ENCODE peak calls at places on chromosomes 13 and 19, in six cellular contexts. One of them, this sample, is unnamed. For H3K4me1, the result is how much of the 10 kb centered on the place peaks cover.

GRCh38 chr19:53183146-53183545 is 10.0 kb downstream of the ZNF665 start:
- DNase-seq in HCT116: no peak
- DNase-seq in adrenal gland: no peak
- DNase-seq in heart left ventricle: no peak
- DNase-seq in IMR-90: peak
- DNase-seq in transverse colon: no peak
- DNase-seq in this sample: no peak

GRCh38 chr13:45396548-45397095 is 21.6 kb downstream of the SLC25A30 start:
- DNase-seq in adrenal gland: no peak
- DNase-seq in transverse colon: no peak
- DNase-seq in HCT116: no peak
- DNase-seq in heart left ventricle: no peak
- DNase-seq in IMR-90: peak
- DNase-seq in this sample: no peak

GRCh38 chr13:108850706-108851105 is 221.3 kb downstream of the MYO16 start:
- DNase-seq in transverse colon: no peak
- DNase-seq in HCT116: no peak
- DNase-seq in heart left ventricle: no peak
- DNase-seq in adrenal gland: no peak
- DNase-seq in IMR-90: no peak
- DNase-seq in this sample: no peak

GRCh38 chr19:34687348-34687747 is 9.9 kb downstream of the ZNF302 start:
- DNase-seq in IMR-90: no peak
- DNase-seq in HCT116: no peak
- DNase-seq in heart left ventricle: no peak
- DNase-seq in transverse colon: no peak
- DNase-seq in adrenal gland: no peak
- DNase-seq in this sample: peak

GRCh38 chr13:42028113-42028799 is 20.2 kb upstream of the DGKH start:
- DNase-seq in adrenal gland: no peak
- DNase-seq in HCT116: no peak
- DNase-seq in heart left ventricle: no peak
- DNase-seq in transverse colon: peak
- DNase-seq in IMR-90: no peak
- DNase-seq in this sample: no peak

GRCh38 chr13:60838581-60838980 is 441.6 kb downstream of the TDRD3 start:
- DNase-seq in IMR-90: no peak
- DNase-seq in HCT116: no peak
- DNase-seq in heart left ventricle: no peak
- DNase-seq in adrenal gland: no peak
- DNase-seq in transverse colon: no peak
- DNase-seq in this sample: no peak

GRCh38 chr13:76885203-76886004 is 801 bp downstream of the KCTD12 start:
- DNase-seq in IMR-90: peak
- DNase-seq in heart left ventricle: peak
- DNase-seq in transverse colon: peak
- DNase-seq in adrenal gland: peak
- DNase-seq in HCT116: no peak
- DNase-seq in this sample: peak

GRCh38 chr13:73466561-73466960 is 407.8 kb downstream of the KLF5 start:
- DNase-seq in IMR-90: no peak
- DNase-seq in HCT116: no peak
- DNase-seq in transverse colon: no peak
- DNase-seq in adrenal gland: no peak
- DNase-seq in heart left ventricle: no peak
- DNase-seq in this sample: no peak

GRCh38 chr19:14094854-14095253 is 4.3 kb upstream of the SAMD1 start:
- DNase-seq in heart left ventricle: no peak
- DNase-seq in HCT116: no peak
- DNase-seq in adrenal gland: peak
- DNase-seq in IMR-90: no peak
- DNase-seq in transverse colon: no peak
- DNase-seq in this sample: no peak

GRCh38 chr13:32639502-32640105 is 53.4 kb downstream of the PDS5B start:
- DNase-seq in heart left ventricle: peak
- DNase-seq in IMR-90: peak
- DNase-seq in adrenal gland: peak
- DNase-seq in HCT116: peak
- DNase-seq in transverse colon: peak
- DNase-seq in this sample: peak

GRCh38 chr13:83881917-83882625 is at the start of gene SLITRK1:
- DNase-seq in IMR-90: peak
- DNase-seq in heart left ventricle: no peak
- DNase-seq in transverse colon: no peak
- DNase-seq in HCT116: no peak
- DNase-seq in adrenal gland: peak
- DNase-seq in this sample: peak

GRCh38 chr19:18085702-18086457 is 854 bp downstream of the IL12RB1 start:
- DNase-seq in transverse colon: no peak
- DNase-seq in adrenal gland: no peak
- DNase-seq in heart left ventricle: no peak
- DNase-seq in HCT116: no peak
- DNase-seq in IMR-90: no peak
- DNase-seq in this sample: no peak

GRCh38 chr13:41813426-41813825 is 147.5 kb downstream of the VWA8 start:
- DNase-seq in HCT116: no peak
- DNase-seq in transverse colon: no peak
- DNase-seq in heart left ventricle: no peak
- DNase-seq in IMR-90: peak
- DNase-seq in adrenal gland: no peak
- DNase-seq in this sample: no peak

GRCh38 chr19:48296963-48297734 is 27.3 kb downstream of the ZNF114 start:
- DNase-seq in heart left ventricle: no peak
- DNase-seq in HCT116: no peak
- DNase-seq in adrenal gland: no peak
- DNase-seq in transverse colon: no peak
- DNase-seq in IMR-90: no peak
- DNase-seq in this sample: no peak

GRCh38 chr19:1206733-1207301 is 1.2 kb downstream of the STK11 start:
- DNase-seq in IMR-90: no peak
- DNase-seq in adrenal gland: peak
- DNase-seq in heart left ventricle: no peak
- DNase-seq in HCT116: no peak
- DNase-seq in transverse colon: peak
- DNase-seq in this sample: no peak

GRCh38 chr19:1213391-1214286 is 8.1 kb downstream of the STK11 start:
- DNase-seq in transverse colon: peak
- DNase-seq in adrenal gland: peak
- DNase-seq in IMR-90: peak
- DNase-seq in heart left ventricle: peak
- DNase-seq in HCT116: no peak
- DNase-seq in this sample: peak

GRCh38 chr19:1206063-1206732 is 620 bp downstream of the STK11 start:
- DNase-seq in IMR-90: no peak
- DNase-seq in adrenal gland: peak
- DNase-seq in heart left ventricle: no peak
- DNase-seq in HCT116: no peak
- DNase-seq in transverse colon: no peak
- DNase-seq in this sample: no peak

GRCh38 chr19:1211494-1212234 is 6.1 kb downstream of the STK11 start:
- DNase-seq in transverse colon: no peak
- DNase-seq in IMR-90: no peak
- DNase-seq in heart left ventricle: peak
- DNase-seq in adrenal gland: peak
- DNase-seq in HCT116: no peak
- DNase-seq in this sample: peak

GRCh38 chr19:1210227-1210538 is 4.6 kb downstream of the STK11 start:
- DNase-seq in adrenal gland: peak
- DNase-seq in transverse colon: no peak
- DNase-seq in HCT116: no peak
- DNase-seq in heart left ventricle: no peak
- DNase-seq in IMR-90: no peak
- DNase-seq in this sample: no peak
- H3K4me1 ChIP-seq in adrenal gland: half or more
- H3K4me1 ChIP-seq in transverse colon: half or more
- H3K4me1 ChIP-seq in HCT116: under half
- H3K4me1 ChIP-seq in heart left ventricle: half or more
- H3K4me1 ChIP-seq in IMR-90: under half
- H3K4me1 ChIP-seq in this sample: half or more

DNA sequence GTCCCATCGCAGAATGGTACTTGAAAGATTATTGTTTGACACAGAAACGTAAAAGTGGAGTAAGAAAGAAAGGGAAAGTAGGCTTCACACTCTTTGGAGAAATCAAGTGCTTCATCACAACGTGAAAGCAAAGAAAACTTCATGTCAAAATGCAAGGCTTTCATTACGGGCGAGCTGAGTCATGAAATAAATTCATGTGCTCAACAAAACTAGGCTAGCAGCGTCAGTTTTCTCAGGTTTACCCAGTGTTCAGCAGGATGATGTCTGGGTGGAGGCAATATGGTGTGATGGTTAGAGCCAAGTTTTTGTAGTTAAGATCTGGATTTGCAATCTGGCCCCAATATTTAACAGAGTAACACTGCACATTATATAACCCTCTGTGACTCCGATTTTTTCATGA is 128.0 kb downstream of the TRPC4 start:
- DNase-seq in adrenal gland: no peak
- DNase-seq in HCT116: no peak
- DNase-seq in heart left ventricle: no peak
- DNase-seq in transverse colon: no peak
- DNase-seq in IMR-90: no peak
- DNase-seq in this sample: no peak
- H3K4me3 ChIP-seq in adrenal gland: no peak
- H3K4me3 ChIP-seq in HCT116: no peak
- H3K4me3 ChIP-seq in heart left ventricle: no peak
- H3K4me3 ChIP-seq in transverse colon: no peak
- H3K4me3 ChIP-seq in IMR-90: no peak
- H3K4me3 ChIP-seq in this sample: no peak

GRCh38 chr19:8390617-8390981 is 439 bp downstream of the RAB11B start:
- DNase-seq in transverse colon: peak
- DNase-seq in IMR-90: peak
- DNase-seq in HCT116: peak
- DNase-seq in heart left ventricle: peak
- DNase-seq in adrenal gland: peak
- DNase-seq in this sample: peak
- TF ChIP-seq POLR2A in transverse colon: peak
- TF ChIP-seq POLR2A in IMR-90: no peak
- TF ChIP-seq POLR2A in HCT116: no peak
- TF ChIP-seq POLR2A in heart left ventricle: no peak
- TF ChIP-seq POLR2A in adrenal gland: no peak
- TF ChIP-seq POLR2A in this sample: peak

DNA sequence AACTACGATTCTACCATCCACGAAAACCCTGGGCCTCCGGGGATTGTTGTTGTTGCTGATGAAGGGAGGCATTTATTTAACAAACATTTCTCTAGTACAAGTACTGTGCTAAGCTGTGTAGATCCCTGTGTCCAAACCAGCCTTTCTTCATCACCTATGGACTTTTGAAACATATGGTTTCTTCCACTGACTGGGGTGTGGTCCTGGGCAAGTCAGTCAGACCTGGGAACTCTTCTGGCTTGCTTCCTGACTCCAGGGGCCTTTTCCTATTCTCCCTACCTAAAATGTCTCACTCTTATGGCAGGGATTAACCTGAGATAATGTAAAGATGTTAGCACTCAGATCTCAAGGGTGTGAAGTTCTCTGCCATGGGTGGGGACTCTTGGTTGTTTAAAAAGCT is 46.8 kb downstream of the EFNB2 start:
- DNase-seq in transverse colon: no peak
- DNase-seq in IMR-90: no peak
- DNase-seq in adrenal gland: no peak
- DNase-seq in heart left ventricle: no peak
- DNase-seq in HCT116: no peak
- DNase-seq in this sample: no peak
- H3K4me1 ChIP-seq in transverse colon: under half
- H3K4me1 ChIP-seq in IMR-90: under half
- H3K4me1 ChIP-seq in adrenal gland: under half
- H3K4me1 ChIP-seq in heart left ventricle: under half
- H3K4me1 ChIP-seq in HCT116: under half
- H3K4me1 ChIP-seq in this sample: under half

GRCh38 chr19:57830071-57830602 is at the start of gene ZNF587B:
- DNase-seq in transverse colon: peak
- DNase-seq in adrenal gland: peak
- DNase-seq in heart left ventricle: peak
- DNase-seq in IMR-90: peak
- DNase-seq in HCT116: peak
- DNase-seq in this sample: peak
- H3K4me3 ChIP-seq in transverse colon: peak
- H3K4me3 ChIP-seq in adrenal gland: peak
- H3K4me3 ChIP-seq in heart left ventricle: peak
- H3K4me3 ChIP-seq in IMR-90: peak
- H3K4me3 ChIP-seq in HCT116: peak
- H3K4me3 ChIP-seq in this sample: no peak

GRCh38 chr19:49387936-49388372 is at the start of gene KASH5:
- DNase-seq in transverse colon: peak
- DNase-seq in heart left ventricle: peak
- DNase-seq in adrenal gland: peak
- DNase-seq in HCT116: no peak
- DNase-seq in IMR-90: peak
- DNase-seq in this sample: peak
- TF ChIP-seq POLR2A in transverse colon: no peak
- TF ChIP-seq POLR2A in heart left ventricle: no peak
- TF ChIP-seq POLR2A in adrenal gland: no peak
- TF ChIP-seq POLR2A in HCT116: no peak
- TF ChIP-seq POLR2A in IMR-90: no peak
- TF ChIP-seq POLR2A in this sample: peak

DNA sequence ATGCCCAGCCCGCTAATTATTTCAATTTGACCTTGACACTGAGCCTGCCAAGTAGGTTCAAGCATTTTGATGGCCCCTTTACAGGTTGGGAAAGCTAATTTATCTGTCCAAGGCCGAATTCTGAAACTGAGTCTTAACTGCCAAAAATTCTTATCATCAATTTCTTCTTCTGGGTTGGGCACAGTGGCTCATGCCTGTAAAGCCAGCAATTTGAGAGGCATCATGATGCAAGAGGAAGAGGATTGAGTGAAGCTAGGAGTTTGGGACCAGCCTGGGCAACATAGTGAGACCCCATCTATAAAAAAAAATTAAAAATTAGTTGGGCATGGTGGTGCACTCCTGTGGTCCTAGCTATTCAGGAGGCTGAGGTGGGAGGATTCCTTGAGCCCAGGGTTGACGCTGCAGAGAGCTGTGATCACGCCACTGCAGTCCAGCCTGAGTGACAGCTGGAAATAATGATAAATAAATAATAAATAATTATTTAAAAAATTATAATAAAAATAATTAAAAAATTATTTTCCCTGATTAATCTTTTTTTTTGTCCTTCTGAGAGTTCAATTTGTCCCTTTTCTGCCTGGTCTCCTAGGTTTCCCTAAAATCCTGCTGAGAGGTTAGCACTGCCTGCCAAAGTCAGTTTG is 1.3 kb upstream of the LDLR start:
- DNase-seq in adrenal gland: peak
- DNase-seq in transverse colon: no peak
- DNase-seq in heart left ventricle: no peak
- DNase-seq in HCT116: no peak
- DNase-seq in IMR-90: no peak
- DNase-seq in this sample: no peak
- H3K4me1 ChIP-seq in adrenal gland: half or more
- H3K4me1 ChIP-seq in transverse colon: half or more
- H3K4me1 ChIP-seq in heart left ventricle: under half
- H3K4me1 ChIP-seq in HCT116: half or more
- H3K4me1 ChIP-seq in IMR-90: under half
- H3K4me1 ChIP-seq in this sample: half or more

DNA sequence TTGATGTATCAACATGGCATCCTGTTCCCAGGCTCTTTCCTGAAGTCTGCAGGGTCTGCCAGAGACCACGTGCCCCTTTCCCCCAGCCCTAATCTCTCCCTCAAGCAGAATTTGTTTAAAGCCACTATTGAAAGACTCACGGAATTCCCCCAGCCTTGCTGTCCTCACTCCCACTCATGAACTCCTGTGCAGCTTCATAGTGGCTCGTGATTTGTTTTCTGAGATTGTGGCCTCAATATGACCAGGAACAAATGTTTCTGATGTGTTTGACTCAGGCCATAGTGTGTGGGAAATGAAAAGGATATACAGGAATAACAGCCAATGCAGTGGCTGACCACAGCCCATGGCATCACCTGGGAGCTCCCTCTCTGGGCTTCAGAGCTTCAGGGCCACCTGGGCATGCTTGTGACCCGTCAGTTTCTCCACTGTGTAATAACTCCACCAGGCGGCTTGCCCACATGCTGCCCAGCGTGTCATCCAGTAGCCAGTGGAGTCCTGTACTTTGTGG is 8.1 kb upstream of the SERPINE3 start:
- DNase-seq in transverse colon: no peak
- DNase-seq in IMR-90: no peak
- DNase-seq in adrenal gland: no peak
- DNase-seq in heart left ventricle: no peak
- DNase-seq in HCT116: no peak
- DNase-seq in this sample: no peak
- H3K4me3 ChIP-seq in transverse colon: no peak
- H3K4me3 ChIP-seq in IMR-90: no peak
- H3K4me3 ChIP-seq in adrenal gland: no peak
- H3K4me3 ChIP-seq in heart left ventricle: no peak
- H3K4me3 ChIP-seq in HCT116: no peak
- H3K4me3 ChIP-seq in this sample: no peak